ENCODE peak calls at places on chromosomes 16 and 17, in five cellular contexts. One of them, this sample, is unnamed.

GRCh38 chr17:27480699-27481098 is 24.5 kb downstream of the KSR1 start:
- DNase-seq in SK-N-SH: no peak
- DNase-seq in K562: no peak
- DNase-seq in H1: no peak
- DNase-seq in HepG2: no peak
- DNase-seq in this sample: no peak

GRCh38 chr17:82629748-82630147 is 18.5 kb downstream of the WDR45B start:
- DNase-seq in SK-N-SH: no peak
- DNase-seq in K562: no peak
- DNase-seq in H1: no peak
- DNase-seq in HepG2: no peak
- DNase-seq in this sample: no peak

GRCh38 chr17:1095093-1095852 is 84.5 kb downstream of the ABR start:
- DNase-seq in HepG2: no peak
- DNase-seq in H1: no peak
- DNase-seq in K562: no peak
- DNase-seq in SK-N-SH: no peak
- DNase-seq in this sample: no peak

GRCh38 chr17:29615492-29616299 is 7.0 kb downstream of the CORO6 start:
- DNase-seq in SK-N-SH: peak
- DNase-seq in HepG2: peak
- DNase-seq in H1: no peak
- DNase-seq in K562: peak
- DNase-seq in this sample: no peak

GRCh38 chr17:49067163-49067562 is 65.4 kb upstream of the B4GALNT2 start:
- DNase-seq in K562: no peak
- DNase-seq in SK-N-SH: no peak
- DNase-seq in H1: no peak
- DNase-seq in HepG2: peak
- DNase-seq in this sample: no peak

GRCh38 chr17:50148226-50149098 is 2.0 kb downstream of the PPP1R9B start:
- DNase-seq in HepG2: peak
- DNase-seq in H1: no peak
- DNase-seq in K562: peak
- DNase-seq in SK-N-SH: peak
- DNase-seq in this sample: peak

GRCh38 chr16:49639739-49640388 is 216.0 kb downstream of the ZNF423 start:
- DNase-seq in SK-N-SH: peak
- DNase-seq in HepG2: peak
- DNase-seq in H1: peak
- DNase-seq in K562: no peak
- DNase-seq in this sample: no peak

GRCh38 chr17:58360664-58361063 is 8.7 kb upstream of the SUPT4H1 start:
- DNase-seq in HepG2: no peak
- DNase-seq in SK-N-SH: no peak
- DNase-seq in H1: no peak
- DNase-seq in K562: no peak
- DNase-seq in this sample: no peak

GRCh38 chr17:45347451-45347850 is 30.6 kb upstream of the MAP3K14 start:
- DNase-seq in K562: no peak
- DNase-seq in HepG2: no peak
- DNase-seq in SK-N-SH: no peak
- DNase-seq in H1: no peak
- DNase-seq in this sample: no peak

GRCh38 chr16:23788653-23789052 is 33.8 kb downstream of the CHP2 start:
- DNase-seq in H1: no peak
- DNase-seq in K562: no peak
- DNase-seq in HepG2: no peak
- DNase-seq in SK-N-SH: no peak
- DNase-seq in this sample: no peak

GRCh38 chr16:47258874-47259461 is 115.2 kb upstream of the NETO2 start:
- DNase-seq in H1: no peak
- DNase-seq in HepG2: peak
- DNase-seq in SK-N-SH: peak
- DNase-seq in K562: peak
- DNase-seq in this sample: peak

GRCh38 chr17:80101946-80102706 is 745 bp downstream of the GAA start:
- DNase-seq in K562: peak
- DNase-seq in SK-N-SH: peak
- DNase-seq in HepG2: peak
- DNase-seq in H1: no peak
- DNase-seq in this sample: no peak

GRCh38 chr17:10683853-10684252 is 13.5 kb downstream of the SCO1 start:
- DNase-seq in SK-N-SH: peak
- DNase-seq in K562: no peak
- DNase-seq in H1: no peak
- DNase-seq in HepG2: peak
- DNase-seq in this sample: no peak

GRCh38 chr16:68700120-68700519 is 37.0 kb upstream of the CDH1 start:
- DNase-seq in K562: no peak
- DNase-seq in H1: no peak
- DNase-seq in HepG2: peak
- DNase-seq in SK-N-SH: no peak
- DNase-seq in this sample: no peak

GRCh38 chr17:45229681-45230409 is 8.2 kb downstream of the FMNL1 start:
- DNase-seq in H1: no peak
- DNase-seq in K562: no peak
- DNase-seq in HepG2: no peak
- DNase-seq in SK-N-SH: no peak
- DNase-seq in this sample: no peak

GRCh38 chr17:2594657-2595085 is 1.2 kb downstream of the PAFAH1B1 start:
- DNase-seq in HepG2: no peak
- DNase-seq in K562: no peak
- DNase-seq in SK-N-SH: no peak
- DNase-seq in H1: no peak
- DNase-seq in this sample: no peak

GRCh38 chr17:45127583-45128300 is 4.6 kb downstream of the PLCD3 start:
- DNase-seq in K562: no peak
- DNase-seq in SK-N-SH: no peak
- DNase-seq in H1: no peak
- DNase-seq in HepG2: peak
- DNase-seq in this sample: no peak

GRCh38 chr17:78723001-78723796 is 58.9 kb downstream of the CYTH1 start:
- DNase-seq in K562: no peak
- DNase-seq in H1: no peak
- DNase-seq in HepG2: no peak
- DNase-seq in SK-N-SH: peak
- DNase-seq in this sample: no peak

GRCh38 chr17:71828182-71828596 is 292.6 kb upstream of the SOX9 start:
- DNase-seq in SK-N-SH: peak
- DNase-seq in K562: no peak
- DNase-seq in HepG2: no peak
- DNase-seq in H1: peak
- DNase-seq in this sample: no peak

GRCh38 chr17:9291912-9292562 is 270.7 kb downstream of the NTN1 start:
- DNase-seq in H1: no peak
- DNase-seq in SK-N-SH: peak
- DNase-seq in K562: peak
- DNase-seq in HepG2: peak
- DNase-seq in this sample: no peak

GRCh38 chr17:77164483-77165030 is 23.8 kb downstream of the SEC14L1 start:
- DNase-seq in H1: no peak
- DNase-seq in K562: peak
- DNase-seq in SK-N-SH: peak
- DNase-seq in HepG2: peak
- DNase-seq in this sample: no peak

GRCh38 chr16:67528870-67529638 is 425 bp downstream of the RIPOR1 start:
- DNase-seq in SK-N-SH: peak
- DNase-seq in H1: no peak
- DNase-seq in HepG2: no peak
- DNase-seq in K562: no peak
- DNase-seq in this sample: no peak

GRCh38 chr16:58513874-58514273 is 1.4 kb upstream of the SETD6 start:
- DNase-seq in HepG2: peak
- DNase-seq in SK-N-SH: no peak
- DNase-seq in K562: no peak
- DNase-seq in H1: no peak
- DNase-seq in this sample: no peak

GRCh38 chr17:6299275-6299674 is 135.6 kb downstream of the AIPL1 start:
- DNase-seq in HepG2: no peak
- DNase-seq in H1: no peak
- DNase-seq in K562: no peak
- DNase-seq in SK-N-SH: no peak
- DNase-seq in this sample: no peak

GRCh38 chr17:2282297-2282873 is 21.2 kb downstream of the SMG6 start:
- DNase-seq in H1: no peak
- DNase-seq in SK-N-SH: peak
- DNase-seq in K562: peak
- DNase-seq in HepG2: peak
- DNase-seq in this sample: no peak

GRCh38 chr17:39143552-39144093 is 7.8 kb downstream of the PLXDC1 start:
- DNase-seq in H1: no peak
- DNase-seq in HepG2: no peak
- DNase-seq in SK-N-SH: peak
- DNase-seq in K562: no peak
- DNase-seq in this sample: no peak

GRCh38 chr17:44206825-44207155 is 7.1 kb upstream of the ATXN7L3 start:
- DNase-seq in HepG2: no peak
- DNase-seq in H1: no peak
- DNase-seq in SK-N-SH: no peak
- DNase-seq in K562: no peak
- DNase-seq in this sample: no peak

GRCh38 chr17:81138083-81138482 is 27.2 kb upstream of the PVALEF start:
- DNase-seq in HepG2: no peak
- DNase-seq in H1: no peak
- DNase-seq in K562: no peak
- DNase-seq in SK-N-SH: no peak
- DNase-seq in this sample: no peak
- TF ChIP-seq GABPA in HepG2: no peak
- TF ChIP-seq GABPA in H1: no peak
- TF ChIP-seq GABPA in K562: no peak
- TF ChIP-seq GABPA in SK-N-SH: no peak
- TF ChIP-seq GABPA in this sample: no peak

DNA sequence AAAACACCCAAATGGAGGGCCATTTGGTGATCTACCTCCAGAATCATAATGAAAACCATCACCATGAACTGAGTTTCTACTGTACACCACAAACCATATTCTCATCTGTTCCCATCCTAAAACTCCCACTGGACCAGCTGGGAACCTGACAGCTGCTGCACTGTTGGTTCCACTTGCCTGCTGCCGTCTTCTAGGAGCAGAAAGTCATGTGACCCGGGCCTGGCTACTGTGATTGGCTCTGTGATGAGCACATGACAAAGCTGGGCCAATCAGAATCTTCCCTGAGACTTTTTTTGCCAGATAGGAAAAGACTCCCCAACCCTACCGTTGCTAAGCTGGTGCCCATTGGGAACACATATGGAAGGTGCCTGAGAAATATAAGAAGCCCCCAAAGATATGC is 264.2 kb downstream of the MRTFB start:
- DNase-seq in SK-N-SH: no peak
- DNase-seq in HepG2: no peak
- DNase-seq in K562: peak
- DNase-seq in H1: no peak
- DNase-seq in this sample: no peak
- H2AFZ ChIP-seq in SK-N-SH: no peak
- H2AFZ ChIP-seq in HepG2: no peak
- H2AFZ ChIP-seq in K562: no peak
- H2AFZ ChIP-seq in H1: no peak
- H2AFZ ChIP-seq in this sample: no peak

GRCh38 chr16:8583712-8584111 is 6.6 kb downstream of the TMEM114 start:
- DNase-seq in K562: peak
- DNase-seq in HepG2: no peak
- DNase-seq in SK-N-SH: no peak
- DNase-seq in H1: no peak
- DNase-seq in this sample: no peak
- TF ChIP-seq GABPA in K562: no peak
- TF ChIP-seq GABPA in HepG2: no peak
- TF ChIP-seq GABPA in SK-N-SH: no peak
- TF ChIP-seq GABPA in H1: no peak
- TF ChIP-seq GABPA in this sample: no peak

GRCh38 chr16:2191446-2191706 is 5.0 kb downstream of the CASKIN1 start:
- DNase-seq in H1: no peak
- DNase-seq in HepG2: no peak
- DNase-seq in K562: no peak
- DNase-seq in SK-N-SH: no peak
- DNase-seq in this sample: no peak

GRCh38 chr16:2188395-2188794 is 8.0 kb downstream of the CASKIN1 start:
- DNase-seq in SK-N-SH: no peak
- DNase-seq in K562: no peak
- DNase-seq in HepG2: no peak
- DNase-seq in H1: no peak
- DNase-seq in this sample: no peak

GRCh38 chr16:2189252-2189893 is 7.0 kb downstream of the CASKIN1 start:
- DNase-seq in K562: no peak
- DNase-seq in HepG2: no peak
- DNase-seq in SK-N-SH: no peak
- DNase-seq in H1: no peak
- DNase-seq in this sample: no peak

GRCh38 chr16:2190659-2191445 is 5.6 kb downstream of the CASKIN1 start:
- DNase-seq in K562: no peak
- DNase-seq in SK-N-SH: no peak
- DNase-seq in H1: no peak
- DNase-seq in HepG2: peak
- DNase-seq in this sample: no peak

GRCh38 chr16:2190002-2190658 is 6.3 kb downstream of the CASKIN1 start:
- DNase-seq in H1: no peak
- DNase-seq in SK-N-SH: no peak
- DNase-seq in HepG2: peak
- DNase-seq in K562: no peak
- DNase-seq in this sample: no peak
- H2AFZ ChIP-seq in H1: no peak
- H2AFZ ChIP-seq in SK-N-SH: no peak
- H2AFZ ChIP-seq in HepG2: no peak
- H2AFZ ChIP-seq in K562: no peak
- H2AFZ ChIP-seq in this sample: no peak

GRCh38 chr17:14103821-14104220 is 34.5 kb downstream of the COX10 start:
- DNase-seq in K562: no peak
- DNase-seq in HepG2: no peak
- DNase-seq in H1: no peak
- DNase-seq in SK-N-SH: no peak
- DNase-seq in this sample: no peak
- TF ChIP-seq GABPA in K562: no peak
- TF ChIP-seq GABPA in HepG2: no peak
- TF ChIP-seq GABPA in H1: no peak
- TF ChIP-seq GABPA in SK-N-SH: no peak
- TF ChIP-seq GABPA in this sample: no peak

DNA sequence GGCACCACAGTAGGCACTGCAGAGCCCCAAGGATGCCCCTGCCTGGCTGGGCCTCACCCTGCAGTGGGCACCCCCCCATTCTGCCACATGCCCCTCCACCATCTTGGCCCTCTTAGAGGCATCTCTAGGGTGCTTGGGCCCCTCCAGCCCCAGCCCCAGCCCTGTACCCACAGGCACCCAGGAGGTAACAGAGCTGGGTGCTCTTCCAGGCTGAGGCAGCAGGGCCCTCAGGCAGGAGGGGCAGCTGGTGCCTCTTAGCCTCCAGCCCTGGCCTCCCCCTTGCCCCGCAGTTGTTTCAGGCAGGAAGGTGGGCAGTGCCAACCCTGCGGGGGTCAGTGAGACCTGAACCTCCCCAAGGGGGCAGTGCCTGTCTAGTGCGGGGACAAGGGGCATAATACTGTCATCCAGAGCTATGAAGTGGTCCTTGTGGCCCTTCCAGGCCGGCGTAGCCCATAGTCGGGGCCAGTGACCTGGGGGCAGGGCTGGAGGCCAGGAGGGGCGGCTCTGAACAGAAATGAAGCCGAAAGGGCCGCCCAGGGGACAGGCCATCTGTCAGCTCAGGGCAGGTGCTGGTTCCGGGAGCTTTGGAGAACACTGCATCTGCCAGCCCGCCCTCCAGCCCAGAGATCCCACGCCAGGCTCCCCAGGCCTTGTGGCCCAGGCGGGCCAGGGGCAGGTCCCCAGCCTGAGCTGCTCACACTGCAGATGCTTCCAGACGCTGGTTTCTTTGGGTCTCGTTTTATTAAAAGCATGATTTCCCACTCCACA is 4.9 kb upstream of the AATK start:
- DNase-seq in HepG2: no peak
- DNase-seq in SK-N-SH: no peak
- DNase-seq in H1: no peak
- DNase-seq in K562: no peak
- DNase-seq in this sample: no peak
- H2AFZ ChIP-seq in HepG2: no peak
- H2AFZ ChIP-seq in SK-N-SH: no peak
- H2AFZ ChIP-seq in H1: no peak
- H2AFZ ChIP-seq in K562: no peak
- H2AFZ ChIP-seq in this sample: no peak